ENCODE peak calls at places on chromosomes 3 and 15, in seven cellular contexts. G, B, D, Y, H, W and K are unnamed samples.

GRCh38 chr3:36312351-36312750 is 68.0 kb upstream of the STAC start:
- DNase-seq in G (no peak), B (peak), D (no peak), Y (no peak), H (no peak), W (peak), K (peak)

GRCh38 chr3:17820275-17820674 is 77.8 kb upstream of the TBC1D5 start:
- DNase-seq in G (no peak), B (no peak), D (no peak), Y (no peak), H (no peak), W (no peak), K (no peak)

GRCh38 chr3:16523778-16524177 is 10.3 kb upstream of the RFTN1 start:
- DNase-seq in G (no peak), B (no peak), D (no peak), Y (no peak), H (no peak), W (peak), K (peak)

GRCh38 chr15:53670701-53671100 is 88.8 kb downstream of the WDR72 start:
- DNase-seq in G (no peak), B (no peak), D (no peak), Y (no peak), H (no peak), W (no peak), K (no peak)

GRCh38 chr15:69730281-69731235 is 277.9 kb downstream of the RPLP1 start:
- DNase-seq in G (no peak), B (peak), D (no peak), Y (no peak), H (no peak), W (no peak), K (peak)

GRCh38 chr3:131739211-131739610 is 236.4 kb upstream of the MRPL3 start:
- DNase-seq in G (no peak), B (no peak), D (no peak), Y (no peak), H (no peak), W (no peak), K (no peak)

GRCh38 chr3:128310286-128311058 is 156.2 kb downstream of the DNAJB8 start:
- DNase-seq in G (no peak), B (no peak), D (no peak), Y (no peak), H (no peak), W (no peak), K (no peak)

GRCh38 chr15:80455051-80455648 is 51.0 kb downstream of the ARNT2 start:
- DNase-seq in G (no peak), B (peak), D (no peak), Y (no peak), H (no peak), W (peak), K (peak)

GRCh38 chr3:42052867-42053351 is 38.2 kb upstream of the TRAK1 start:
- DNase-seq in G (no peak), B (no peak), D (no peak), Y (no peak), H (no peak), W (no peak), K (no peak)

GRCh38 chr3:126888186-126888760 is 94.6 kb upstream of the PLXNA1 start:
- DNase-seq in G (no peak), B (no peak), D (no peak), Y (no peak), H (no peak), W (no peak), K (no peak)

GRCh38 chr3:53328750-53329149 is 18.6 kb downstream of the DCP1A start:
- DNase-seq in G (no peak), B (no peak), D (no peak), Y (no peak), H (no peak), W (no peak), K (no peak)

GRCh38 chr3:169218314-169218983 is 445.1 kb downstream of the MECOM start:
- DNase-seq in G (no peak), B (peak), D (no peak), Y (peak), H (peak), W (peak), K (peak)

GRCh38 chr3:32819086-32819450 is 1.3 kb downstream of the TRIM71 start:
- DNase-seq in G (no peak), B (no peak), D (no peak), Y (no peak), H (no peak), W (no peak), K (no peak)

GRCh38 chr15:41791970-41792637 is 17.8 kb downstream of the MAPKBP1 start:
- DNase-seq in G (no peak), B (no peak), D (no peak), Y (no peak), H (no peak), W (no peak), K (no peak)

GRCh38 chr3:70360985-70361384 is 48.5 kb upstream of the MDFIC2 start:
- DNase-seq in G (no peak), B (peak), D (no peak), Y (no peak), H (no peak), W (peak), K (peak)

GRCh38 chr3:191331443-191331842 is 1.1 kb upstream of the UTS2B start:
- DNase-seq in G (no peak), B (peak), D (no peak), Y (peak), H (no peak), W (peak), K (peak)

GRCh38 chr3:77577264-77577663 is 537.4 kb downstream of the ROBO2 start:
- DNase-seq in G (no peak), B (no peak), D (no peak), Y (no peak), H (no peak), W (no peak), K (no peak)

GRCh38 chr3:171380084-171380483 is 80.1 kb downstream of the TNIK start:
- DNase-seq in G (no peak), B (no peak), D (no peak), Y (no peak), H (no peak), W (no peak), K (no peak)

GRCh38 chr3:58021072-58021959 is 13.1 kb downstream of the FLNB start:
- DNase-seq in G (no peak), B (peak), D (no peak), Y (no peak), H (no peak), W (peak), K (peak)

GRCh38 chr3:15794303-15794771 is 3.4 kb downstream of the ANKRD28 start:
- DNase-seq in G (no peak), B (peak), D (no peak), Y (no peak), H (peak), W (no peak), K (no peak)

GRCh38 chr3:62677926-62678325 is 197.3 kb downstream of the CADPS start:
- DNase-seq in G (no peak), B (no peak), D (no peak), Y (no peak), H (no peak), W (no peak), K (no peak)

GRCh38 chr3:110598847-110599490 is 472.6 kb upstream of the NECTIN3 start:
- DNase-seq in G (no peak), B (peak), D (no peak), Y (no peak), H (no peak), W (peak), K (no peak)

GRCh38 chr3:107430214-107431047 is 53.2 kb downstream of the CCDC54 start:
- DNase-seq in G (peak), B (no peak), D (no peak), Y (no peak), H (peak), W (peak), K (peak)

GRCh38 chr3:114498779-114499370 is 205.0 kb downstream of the TIGIT start:
- DNase-seq in G (no peak), B (peak), D (no peak), Y (peak), H (no peak), W (peak), K (peak)

GRCh38 chr3:79604681-79605080 is 163.1 kb downstream of the ROBO1 start:
- DNase-seq in G (no peak), B (no peak), D (no peak), Y (peak), H (no peak), W (peak), K (no peak)

GRCh38 chr15:70523192-70523591 is 240.2 kb downstream of the UACA start:
- DNase-seq in G (no peak), B (no peak), D (no peak), Y (no peak), H (no peak), W (no peak), K (no peak)